ENCODE peak calls at places on chromosome 2, in eight cellular contexts. E is astrocyte, M is uterus, I is neural progenitor cell, Q is OCI-LY7, H is heart left ventricle, T is vagina, R is cardiac muscle cell. B is an unnamed sample.

GRCh38 chr2:217729426-217730058 is 273.3 kb downstream of the TNS1 start:
- DNase-seq in R (no peak), Q (no peak), T (no peak), I (no peak), M (no peak), E (no peak), H (peak; percentile 56), B (no peak)

GRCh38 chr2:170928036-170928823 is 823 bp upstream of the GORASP2 start:
- DNase-seq in H (peak; percentile 27), I (peak; percentile 31), E (peak; percentile 11), T (no peak), Q (peak; percentile 27), R (no peak), M (peak; percentile 24), B (peak; percentile 38)

GRCh38 chr2:74188018-74188601 is 9.4 kb upstream of the MOB1A start:
- DNase-seq in R (no peak), Q (no peak), I (no peak), H (no peak), E (peak; percentile 70), T (no peak), M (no peak), B (no peak)

GRCh38 chr2:188132385-188132784 is 159.3 kb upstream of the GULP1 start:
- DNase-seq in H (peak; percentile 43), Q (no peak), R (no peak), I (no peak), E (no peak), M (no peak), T (no peak), B (no peak)

GRCh38 chr2:105915005-105915558 is 170.4 kb downstream of the NCK2 start:
- DNase-seq in I (no peak), H (no peak), E (no peak), Q (peak; percentile 67), R (no peak), T (no peak), M (no peak), B (no peak)

GRCh38 chr2:164257794-164258193 is 363.5 kb downstream of the GRB14 start:
- DNase-seq in E (peak; percentile 26), R (no peak), H (no peak), T (no peak), Q (no peak), M (no peak), I (no peak), B (no peak)

GRCh38 chr2:27687232-27687631 is 23.5 kb downstream of the SLC4A1AP start:
- DNase-seq in Q (no peak), H (no peak), M (no peak), E (no peak), I (no peak), R (no peak), T (no peak), B (no peak)

GRCh38 chr2:176555112-176555511 is 285.9 kb downstream of the MTX2 start:
- DNase-seq in R (no peak), T (no peak), H (no peak), Q (no peak), M (no peak), I (no peak), E (no peak), B (no peak)

GRCh38 chr2:121187351-121187921 is 97.6 kb downstream of the TFCP2L1 start:
- DNase-seq in R (no peak), H (no peak), T (no peak), M (no peak), E (no peak), Q (no peak), I (no peak), B (no peak)

GRCh38 chr2:121253021-121253673 is 31.9 kb downstream of the TFCP2L1 start:
- DNase-seq in T (no peak), H (no peak), I (no peak), R (no peak), Q (no peak), M (no peak), E (no peak), B (no peak)

GRCh38 chr2:128776461-128776971 is 457.8 kb upstream of the HS6ST1 start:
- DNase-seq in R (no peak), H (no peak), T (peak; percentile 52), I (no peak), Q (no peak), M (no peak), E (no peak), B (no peak)

GRCh38 chr2:111157071-111157661 is 36.5 kb downstream of the BCL2L11 start:
- DNase-seq in R (no peak), M (no peak), H (no peak), T (no peak), I (no peak), Q (peak; percentile 90), E (no peak), B (no peak)

GRCh38 chr2:72263043-72263780 is 115.5 kb upstream of the CYP26B1 start:
- DNase-seq in T (no peak), H (no peak), E (no peak), R (no peak), M (no peak), I (no peak), Q (no peak), B (no peak)

GRCh38 chr2:215917953-215918620 is 95.3 kb downstream of the MREG start:
- DNase-seq in Q (no peak), H (no peak), R (peak; percentile 29), I (no peak), T (no peak), M (no peak), E (peak; percentile 59), B (no peak)

GRCh38 chr2:109284816-109285215 is 155.8 kb downstream of the SH3RF3 start:
- DNase-seq in I (no peak), T (no peak), E (peak; percentile 54), H (peak; percentile 53), M (peak; percentile 28), Q (no peak), R (no peak), B (no peak)

GRCh38 chr2:64952896-64953482 is 36.2 kb upstream of the SLC1A4 start:
- DNase-seq in I (no peak), R (no peak), Q (no peak), E (peak; percentile 92), T (no peak), H (no peak), M (no peak), B (no peak)

GRCh38 chr2:215002500-215002899 is 135.9 kb downstream of the ABCA12 start:
- DNase-seq in H (no peak), E (peak; percentile 28), R (peak; percentile 78), Q (peak; percentile 74), I (peak; percentile 74), M (no peak), T (no peak), B (no peak)

GRCh38 chr2:142165790-142166189 is 35.0 kb upstream of the LRP1B start:
- DNase-seq in M (no peak), R (peak; percentile 55), H (no peak), E (peak; percentile 46), I (peak; percentile 48), Q (peak; percentile 11), T (no peak), B (no peak)

GRCh38 chr2:47535991-47536390 is 133.0 kb downstream of the MSH2 start:
- DNase-seq in R (no peak), H (no peak), Q (no peak), I (no peak), E (peak; percentile 10), M (no peak), T (no peak), B (no peak)

GRCh38 chr2:204964413-204964812 is 419.1 kb downstream of the PARD3B start:
- DNase-seq in R (no peak), Q (no peak), H (no peak), I (no peak), E (no peak), M (no peak), T (no peak), B (no peak)

GRCh38 chr2:213284105-213285090 is at the start of gene SPAG16:
- DNase-seq in E (peak; percentile 91), R (peak; percentile 98), H (peak; percentile 94), I (peak; percentile 99), M (peak; percentile 96), T (no peak), Q (peak; percentile 99), B (peak; percentile 99)
- H3K27ac ChIP-seq in E (peak within 1 kb of the TSS; percentile 69), R (peak within 1 kb of the TSS; percentile 58), H (peak within 1 kb of the TSS; percentile 52), I (no peak within 1 kb of the TSS), M (peak within 1 kb of the TSS; percentile 61), T (peak within 1 kb of the TSS; percentile 67), Q (peak within 1 kb of the TSS; percentile 27), B (peak within 1 kb of the TSS; percentile 76)

DNA sequence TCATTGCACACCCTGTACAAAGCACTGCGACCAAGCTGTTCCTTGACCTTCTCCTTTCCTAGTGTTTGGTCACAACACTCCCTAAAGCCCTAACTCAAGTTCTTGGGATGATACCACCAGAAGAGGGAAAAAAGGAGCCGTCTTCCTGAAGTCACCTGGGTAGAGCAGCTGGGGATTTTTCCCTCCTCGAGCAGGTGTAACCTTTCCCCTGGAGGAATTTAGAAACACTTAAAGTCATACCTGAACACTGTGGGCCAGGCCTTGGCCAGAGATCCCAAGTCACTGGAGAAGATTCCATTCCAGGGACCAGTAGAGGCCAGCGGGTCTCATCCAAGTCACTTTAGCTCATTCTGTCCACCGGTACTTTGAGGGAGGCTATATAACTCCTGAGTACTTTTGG is 13.2 kb downstream of the EPAS1 start:
- DNase-seq in T (no peak), M (no peak), Q (no peak), H (no peak), R (no peak), I (no peak), E (no peak), B (no peak)
- H3K4me1 ChIP-seq in T (peaks cover 75% of the 10 kb centered on the region), M (peaks cover 16% of the 10 kb centered on the region), Q (no peaks in the 10 kb centered on the region), H (peaks cover 98% of the 10 kb centered on the region), R (peaks cover 13% of the 10 kb centered on the region), I (no peaks in the 10 kb centered on the region), E (peaks cover 22% of the 10 kb centered on the region), B (peaks cover 14% of the 10 kb centered on the region)

GRCh38 chr2:70046534-70046933 is 40.7 kb upstream of the PCBP1 start:
- DNase-seq in Q (peak; percentile 22), I (no peak), E (no peak), T (no peak), R (no peak), M (no peak), H (no peak), B (no peak)
- TF ChIP-seq CTCF in Q (no peak), I (no peak), E (no peak), T (no peak), R (no peak), M (no peak), H (no peak), B (no peak)

DNA sequence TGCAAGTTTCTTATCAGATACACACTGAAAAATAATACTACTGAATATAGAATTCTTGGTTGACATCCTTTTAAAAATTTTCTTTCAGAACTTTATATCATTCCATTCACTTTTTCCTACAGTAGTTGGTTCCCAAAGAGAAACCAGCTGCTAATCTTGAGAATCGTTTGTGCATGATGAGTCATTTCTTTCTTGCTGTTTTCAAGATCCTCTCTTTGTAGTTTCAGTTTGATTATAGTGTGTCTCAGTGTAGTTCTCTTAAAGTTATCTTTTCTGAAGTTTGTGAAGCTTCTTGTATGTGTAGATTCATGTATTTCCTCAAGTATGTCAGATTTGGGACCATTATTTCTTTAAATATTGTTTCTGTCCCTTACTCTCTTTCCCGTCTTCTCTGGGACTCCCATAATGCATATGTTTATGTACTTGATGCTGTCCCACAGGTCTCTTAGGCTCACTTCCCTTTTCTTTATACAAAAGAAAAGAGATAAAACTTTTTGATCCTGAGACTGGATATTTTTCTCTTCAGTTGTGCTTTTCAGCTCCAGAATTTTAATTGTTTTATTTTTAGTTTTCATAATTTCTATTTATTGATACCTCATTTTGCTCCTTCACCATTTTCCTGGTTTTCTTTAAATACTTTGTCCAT is 801.0 kb downstream of the TDRD15 start:
- DNase-seq in R (no peak), I (no peak), H (no peak), E (no peak), M (no peak), T (no peak), Q (no peak), B (no peak)
- H3K27ac ChIP-seq in R (no peak overlapping the region), I (no peak overlapping the region), H (no peak overlapping the region), E (no peak overlapping the region), M (no peak overlapping the region), T (no peak overlapping the region), Q (no peak overlapping the region), B (no peak overlapping the region)